ENCODE peak calls at places on chromosome X, in six cellular contexts. G, U, Z, O, Y and I are unnamed samples.

GRCh38 chrX:87578978-87579377 is 61.4 kb downstream of the KLHL4 start:
- DNase-seq in U (no peak), Z (no peak), G (no peak), Y (peak; percentile 5), O (peak; percentile 1), I (no peak)

GRCh38 chrX:23803931-23804381 is 21.0 kb downstream of the SAT1 start:
- DNase-seq in U (no peak), Z (no peak), O (peak; percentile 80), G (no peak), Y (peak; percentile 83), I (no peak)

GRCh38 chrX:50941638-50942037 is 31.1 kb downstream of the BMP15 start:
- DNase-seq in Z (no peak), Y (peak; percentile 3), U (no peak), G (no peak), O (no peak), I (no peak)

GRCh38 chrX:38656350-38656915 is 95.1 kb downstream of the TSPAN7 start:
- DNase-seq in O (no peak), G (no peak), Y (no peak), U (no peak), Z (no peak), I (no peak)

GRCh38 chrX:21479695-21480280 is 105.6 kb downstream of the CNKSR2 start:
- DNase-seq in G (peak; percentile 11), U (no peak), Z (no peak), Y (peak; percentile 76), O (peak; percentile 70), I (peak; percentile 39)

GRCh38 chrX:45515262-45516215 is 314.9 kb upstream of the DIPK2B start:
- DNase-seq in Y (peak; percentile 97), U (peak; percentile 73), O (peak; percentile 78), Z (peak; percentile 81), G (peak; percentile 2), I (peak; percentile 81)

GRCh38 chrX:20455001-20455400 is 188.3 kb upstream of the RPS6KA3 start:
- DNase-seq in Z (no peak), Y (no peak), U (no peak), O (no peak), G (no peak), I (no peak)

GRCh38 chrX:122941801-122942200 is 242.3 kb upstream of the GRIA3 start:
- DNase-seq in Z (no peak), U (no peak), O (no peak), G (no peak), Y (no peak), I (no peak)

GRCh38 chrX:48107717-48108116 is 22.7 kb upstream of the SPACA5B start:
- DNase-seq in Z (no peak), G (no peak), O (no peak), U (no peak), Y (no peak), I (no peak)

GRCh38 chrX:57596109-57596870 is 4.5 kb downstream of the ZXDB start:
- DNase-seq in O (no peak), G (no peak), U (no peak), Z (no peak), Y (peak; percentile 63), I (no peak)

GRCh38 chrX:96453139-96453538 is 231.5 kb upstream of the DIAPH2 start:
- DNase-seq in Z (no peak), Y (no peak), O (no peak), U (no peak), G (no peak), I (no peak)

GRCh38 chrX:19709812-19710518 is 177.4 kb downstream of the SH3KBP1 start:
- DNase-seq in Y (peak; percentile 87), O (peak; percentile 35), G (no peak), Z (no peak), U (no peak), I (no peak)

GRCh38 chrX:118350715-118351114 is 4.8 kb downstream of the WDR44 start:
- DNase-seq in U (no peak), Z (no peak), O (no peak), Y (no peak), G (no peak), I (no peak)